ENCODE peak calls at places on chromosomes 6 and 20, in ten cellular contexts. One of them, this sample, is unnamed. For H3K27me3, the result is how much of the 10 kb centered on the place peaks cover.

GRCh38 chr20:48841861-48842529 is 14.2 kb upstream of the PREX1 start:
- DNase-seq in hepatocyte: no peak
- DNase-seq in bronchial epithelial cell: peak
- DNase-seq in endodermal cell: no peak
- DNase-seq in naive thymus-derived CD4-positive, alpha-beta T cell: no peak
- DNase-seq in PC-3: peak
- DNase-seq in GM23248: peak
- DNase-seq in IMR-90: peak
- DNase-seq in mammary epithelial cell: peak
- DNase-seq in left ventricle myocardium inferior: no peak
- DNase-seq in this sample: peak

GRCh38 chr6:141618180-141618581 is 514.5 kb upstream of the GJE1 start:
- DNase-seq in hepatocyte: no peak
- DNase-seq in bronchial epithelial cell: no peak
- DNase-seq in endodermal cell: no peak
- DNase-seq in naive thymus-derived CD4-positive, alpha-beta T cell: no peak
- DNase-seq in PC-3: no peak
- DNase-seq in GM23248: no peak
- DNase-seq in IMR-90: no peak
- DNase-seq in mammary epithelial cell: no peak
- DNase-seq in left ventricle myocardium inferior: peak
- DNase-seq in this sample: no peak

GRCh38 chr6:141316236-141316635 is 816.5 kb upstream of the GJE1 start:
- DNase-seq in hepatocyte: no peak
- DNase-seq in bronchial epithelial cell: no peak
- DNase-seq in endodermal cell: no peak
- DNase-seq in naive thymus-derived CD4-positive, alpha-beta T cell: no peak
- DNase-seq in PC-3: no peak
- DNase-seq in GM23248: no peak
- DNase-seq in IMR-90: no peak
- DNase-seq in mammary epithelial cell: no peak
- DNase-seq in left ventricle myocardium inferior: no peak
- DNase-seq in this sample: peak

GRCh38 chr20:46056970-46057855 is 28.2 kb downstream of the SLC12A5 start:
- DNase-seq in hepatocyte: peak
- DNase-seq in bronchial epithelial cell: no peak
- DNase-seq in endodermal cell: peak
- DNase-seq in naive thymus-derived CD4-positive, alpha-beta T cell: no peak
- DNase-seq in PC-3: no peak
- DNase-seq in GM23248: peak
- DNase-seq in IMR-90: peak
- DNase-seq in mammary epithelial cell: peak
- DNase-seq in left ventricle myocardium inferior: peak
- DNase-seq in this sample: no peak

GRCh38 chr20:58891076-58891685 is 38.7 kb downstream of the GNAS start:
- DNase-seq in hepatocyte: peak
- DNase-seq in bronchial epithelial cell: no peak
- DNase-seq in endodermal cell: peak
- DNase-seq in naive thymus-derived CD4-positive, alpha-beta T cell: peak
- DNase-seq in PC-3: peak
- DNase-seq in GM23248: peak
- DNase-seq in IMR-90: peak
- DNase-seq in mammary epithelial cell: peak
- DNase-seq in left ventricle myocardium inferior: peak
- DNase-seq in this sample: peak

GRCh38 chr6:108559884-108560462 is 744 bp upstream of the FOXO3 start:
- DNase-seq in hepatocyte: peak
- DNase-seq in bronchial epithelial cell: peak
- DNase-seq in endodermal cell: peak
- DNase-seq in naive thymus-derived CD4-positive, alpha-beta T cell: peak
- DNase-seq in PC-3: peak
- DNase-seq in GM23248: peak
- DNase-seq in IMR-90: peak
- DNase-seq in mammary epithelial cell: peak
- DNase-seq in left ventricle myocardium inferior: no peak
- DNase-seq in this sample: peak

GRCh38 chr6:140153703-140154102 is 779.3 kb upstream of the CITED2 start:
- DNase-seq in hepatocyte: no peak
- DNase-seq in bronchial epithelial cell: no peak
- DNase-seq in endodermal cell: no peak
- DNase-seq in naive thymus-derived CD4-positive, alpha-beta T cell: no peak
- DNase-seq in PC-3: no peak
- DNase-seq in GM23248: no peak
- DNase-seq in IMR-90: peak
- DNase-seq in mammary epithelial cell: peak
- DNase-seq in left ventricle myocardium inferior: no peak
- DNase-seq in this sample: no peak

GRCh38 chr20:62675156-62675871 is 33.0 kb downstream of the SLCO4A1 start:
- DNase-seq in hepatocyte: no peak
- DNase-seq in bronchial epithelial cell: no peak
- DNase-seq in endodermal cell: no peak
- DNase-seq in naive thymus-derived CD4-positive, alpha-beta T cell: no peak
- DNase-seq in PC-3: peak
- DNase-seq in GM23248: peak
- DNase-seq in IMR-90: no peak
- DNase-seq in mammary epithelial cell: no peak
- DNase-seq in left ventricle myocardium inferior: no peak
- DNase-seq in this sample: no peak

GRCh38 chr6:149931501-149931900 is 8.6 kb upstream of the RAET1G start:
- DNase-seq in hepatocyte: no peak
- DNase-seq in bronchial epithelial cell: no peak
- DNase-seq in endodermal cell: no peak
- DNase-seq in naive thymus-derived CD4-positive, alpha-beta T cell: no peak
- DNase-seq in PC-3: no peak
- DNase-seq in GM23248: no peak
- DNase-seq in IMR-90: no peak
- DNase-seq in mammary epithelial cell: no peak
- DNase-seq in left ventricle myocardium inferior: no peak
- DNase-seq in this sample: no peak

GRCh38 chr6:5840742-5841141 is 166.0 kb downstream of the NRN1 start:
- DNase-seq in hepatocyte: peak
- DNase-seq in bronchial epithelial cell: no peak
- DNase-seq in endodermal cell: no peak
- DNase-seq in naive thymus-derived CD4-positive, alpha-beta T cell: no peak
- DNase-seq in PC-3: no peak
- DNase-seq in GM23248: no peak
- DNase-seq in IMR-90: no peak
- DNase-seq in mammary epithelial cell: no peak
- DNase-seq in left ventricle myocardium inferior: no peak
- DNase-seq in this sample: no peak

GRCh38 chr6:20947977-20948376 is 413.7 kb downstream of the CDKAL1 start:
- DNase-seq in hepatocyte: no peak
- DNase-seq in bronchial epithelial cell: no peak
- DNase-seq in endodermal cell: no peak
- DNase-seq in naive thymus-derived CD4-positive, alpha-beta T cell: no peak
- DNase-seq in PC-3: no peak
- DNase-seq in GM23248: no peak
- DNase-seq in IMR-90: no peak
- DNase-seq in mammary epithelial cell: no peak
- DNase-seq in left ventricle myocardium inferior: no peak
- DNase-seq in this sample: no peak

GRCh38 chr6:132830236-132830799 is 15.9 kb downstream of the RPS12 start:
- DNase-seq in hepatocyte: peak
- DNase-seq in bronchial epithelial cell: peak
- DNase-seq in endodermal cell: no peak
- DNase-seq in naive thymus-derived CD4-positive, alpha-beta T cell: no peak
- DNase-seq in PC-3: peak
- DNase-seq in GM23248: peak
- DNase-seq in IMR-90: peak
- DNase-seq in mammary epithelial cell: no peak
- DNase-seq in left ventricle myocardium inferior: no peak
- DNase-seq in this sample: no peak

GRCh38 chr20:58407201-58407873 is 18.3 kb downstream of the VAPB start:
- DNase-seq in hepatocyte: no peak
- DNase-seq in bronchial epithelial cell: peak
- DNase-seq in endodermal cell: no peak
- DNase-seq in naive thymus-derived CD4-positive, alpha-beta T cell: no peak
- DNase-seq in PC-3: peak
- DNase-seq in GM23248: peak
- DNase-seq in IMR-90: peak
- DNase-seq in mammary epithelial cell: peak
- DNase-seq in left ventricle myocardium inferior: no peak
- DNase-seq in this sample: no peak

GRCh38 chr6:87029711-87030314 is 65.1 kb downstream of the CGA start:
- DNase-seq in hepatocyte: peak
- DNase-seq in bronchial epithelial cell: peak
- DNase-seq in endodermal cell: no peak
- DNase-seq in naive thymus-derived CD4-positive, alpha-beta T cell: peak
- DNase-seq in PC-3: peak
- DNase-seq in GM23248: peak
- DNase-seq in IMR-90: peak
- DNase-seq in mammary epithelial cell: peak
- DNase-seq in left ventricle myocardium inferior: no peak
- DNase-seq in this sample: peak

DNA sequence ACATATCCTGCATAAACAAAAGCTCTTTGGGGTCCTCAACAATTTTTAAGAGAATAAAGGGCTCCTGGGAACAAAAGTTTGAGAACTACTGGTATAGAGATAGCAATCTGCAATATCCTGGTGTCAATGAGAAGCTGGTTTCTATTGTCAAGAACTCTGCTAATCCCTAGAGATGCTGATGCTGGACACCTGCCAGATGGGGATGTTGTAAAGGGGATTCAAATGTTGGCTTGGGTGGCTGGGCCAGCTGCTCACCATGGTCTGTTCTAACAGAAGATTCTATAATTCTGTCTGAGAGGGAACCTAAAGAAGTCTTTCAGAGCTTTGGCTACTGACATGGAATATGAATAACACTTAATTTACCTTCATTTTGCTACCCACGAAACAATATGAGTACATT is 137.8 kb downstream of the BTBD9 start:
- DNase-seq in hepatocyte: no peak
- DNase-seq in bronchial epithelial cell: no peak
- DNase-seq in endodermal cell: no peak
- DNase-seq in naive thymus-derived CD4-positive, alpha-beta T cell: no peak
- DNase-seq in PC-3: no peak
- DNase-seq in GM23248: no peak
- DNase-seq in IMR-90: no peak
- DNase-seq in mammary epithelial cell: no peak
- DNase-seq in left ventricle myocardium inferior: no peak
- DNase-seq in this sample: no peak
- H3K27me3 ChIP-seq in hepatocyte: under half
- H3K27me3 ChIP-seq in bronchial epithelial cell: under half
- H3K27me3 ChIP-seq in endodermal cell: under half
- H3K27me3 ChIP-seq in naive thymus-derived CD4-positive, alpha-beta T cell: under half
- H3K27me3 ChIP-seq in PC-3: under half
- H3K27me3 ChIP-seq in GM23248: under half
- H3K27me3 ChIP-seq in IMR-90: under half
- H3K27me3 ChIP-seq in mammary epithelial cell: under half
- H3K27me3 ChIP-seq in left ventricle myocardium inferior: under half
- H3K27me3 ChIP-seq in this sample: under half

GRCh38 chr6:137473651-137474050 is 20.5 kb downstream of the OLIG3 start:
- DNase-seq in hepatocyte: no peak
- DNase-seq in bronchial epithelial cell: no peak
- DNase-seq in endodermal cell: no peak
- DNase-seq in naive thymus-derived CD4-positive, alpha-beta T cell: no peak
- DNase-seq in PC-3: no peak
- DNase-seq in GM23248: no peak
- DNase-seq in IMR-90: no peak
- DNase-seq in mammary epithelial cell: no peak
- DNase-seq in left ventricle myocardium inferior: no peak
- DNase-seq in this sample: no peak
- H3K27me3 ChIP-seq in hepatocyte: under half
- H3K27me3 ChIP-seq in bronchial epithelial cell: under half
- H3K27me3 ChIP-seq in endodermal cell: under half
- H3K27me3 ChIP-seq in naive thymus-derived CD4-positive, alpha-beta T cell: under half
- H3K27me3 ChIP-seq in PC-3: half or more
- H3K27me3 ChIP-seq in GM23248: under half
- H3K27me3 ChIP-seq in IMR-90: under half
- H3K27me3 ChIP-seq in mammary epithelial cell: under half
- H3K27me3 ChIP-seq in left ventricle myocardium inferior: half or more
- H3K27me3 ChIP-seq in this sample: under half

DNA sequence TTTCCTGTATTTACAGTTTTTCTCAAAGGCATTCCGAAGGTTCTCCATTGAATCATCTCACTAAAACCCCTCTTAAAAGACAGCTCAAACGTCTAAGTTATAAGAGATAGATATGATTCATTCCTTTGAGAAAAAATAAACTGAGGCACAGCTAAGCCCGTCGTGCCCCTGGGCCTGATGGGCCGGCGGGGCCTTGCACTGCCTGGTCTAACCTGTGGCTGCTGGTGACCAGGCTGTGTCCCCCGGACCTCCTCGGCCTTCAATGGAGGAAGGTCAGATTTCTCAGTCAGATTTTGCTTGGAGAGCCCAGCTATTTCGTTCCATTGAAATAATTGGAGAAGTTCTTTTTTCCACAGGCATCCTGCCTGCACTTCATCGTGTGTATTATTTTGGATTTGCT is 11.3 kb upstream of the FOXC1 start:
- DNase-seq in hepatocyte: no peak
- DNase-seq in bronchial epithelial cell: no peak
- DNase-seq in endodermal cell: no peak
- DNase-seq in naive thymus-derived CD4-positive, alpha-beta T cell: no peak
- DNase-seq in PC-3: no peak
- DNase-seq in GM23248: no peak
- DNase-seq in IMR-90: no peak
- DNase-seq in mammary epithelial cell: no peak
- DNase-seq in left ventricle myocardium inferior: no peak
- DNase-seq in this sample: no peak
- H3K27me3 ChIP-seq in hepatocyte: under half
- H3K27me3 ChIP-seq in bronchial epithelial cell: under half
- H3K27me3 ChIP-seq in endodermal cell: under half
- H3K27me3 ChIP-seq in naive thymus-derived CD4-positive, alpha-beta T cell: under half
- H3K27me3 ChIP-seq in PC-3: under half
- H3K27me3 ChIP-seq in GM23248: under half
- H3K27me3 ChIP-seq in IMR-90: under half
- H3K27me3 ChIP-seq in mammary epithelial cell: under half
- H3K27me3 ChIP-seq in left ventricle myocardium inferior: half or more
- H3K27me3 ChIP-seq in this sample: under half

GRCh38 chr6:137471951-137472350 is 22.2 kb downstream of the OLIG3 start:
- DNase-seq in hepatocyte: no peak
- DNase-seq in bronchial epithelial cell: no peak
- DNase-seq in endodermal cell: no peak
- DNase-seq in naive thymus-derived CD4-positive, alpha-beta T cell: no peak
- DNase-seq in PC-3: no peak
- DNase-seq in GM23248: no peak
- DNase-seq in IMR-90: no peak
- DNase-seq in mammary epithelial cell: no peak
- DNase-seq in left ventricle myocardium inferior: no peak
- DNase-seq in this sample: no peak

GRCh38 chr6:137471497-137471896 is 22.7 kb downstream of the OLIG3 start:
- DNase-seq in hepatocyte: no peak
- DNase-seq in bronchial epithelial cell: no peak
- DNase-seq in endodermal cell: no peak
- DNase-seq in naive thymus-derived CD4-positive, alpha-beta T cell: no peak
- DNase-seq in PC-3: no peak
- DNase-seq in GM23248: no peak
- DNase-seq in IMR-90: no peak
- DNase-seq in mammary epithelial cell: no peak
- DNase-seq in left ventricle myocardium inferior: no peak
- DNase-seq in this sample: no peak

GRCh38 chr6:137467211-137467610 is 27.0 kb downstream of the OLIG3 start:
- DNase-seq in hepatocyte: no peak
- DNase-seq in bronchial epithelial cell: no peak
- DNase-seq in endodermal cell: no peak
- DNase-seq in naive thymus-derived CD4-positive, alpha-beta T cell: no peak
- DNase-seq in PC-3: no peak
- DNase-seq in GM23248: no peak
- DNase-seq in IMR-90: no peak
- DNase-seq in mammary epithelial cell: no peak
- DNase-seq in left ventricle myocardium inferior: no peak
- DNase-seq in this sample: no peak

GRCh38 chr6:137475103-137475502 is 19.1 kb downstream of the OLIG3 start:
- DNase-seq in hepatocyte: no peak
- DNase-seq in bronchial epithelial cell: no peak
- DNase-seq in endodermal cell: peak
- DNase-seq in naive thymus-derived CD4-positive, alpha-beta T cell: no peak
- DNase-seq in PC-3: no peak
- DNase-seq in GM23248: no peak
- DNase-seq in IMR-90: no peak
- DNase-seq in mammary epithelial cell: no peak
- DNase-seq in left ventricle myocardium inferior: no peak
- DNase-seq in this sample: no peak

GRCh38 chr6:137472738-137473137 is 21.5 kb downstream of the OLIG3 start:
- DNase-seq in hepatocyte: no peak
- DNase-seq in bronchial epithelial cell: no peak
- DNase-seq in endodermal cell: no peak
- DNase-seq in naive thymus-derived CD4-positive, alpha-beta T cell: no peak
- DNase-seq in PC-3: no peak
- DNase-seq in GM23248: no peak
- DNase-seq in IMR-90: no peak
- DNase-seq in mammary epithelial cell: no peak
- DNase-seq in left ventricle myocardium inferior: no peak
- DNase-seq in this sample: no peak
- H3K27me3 ChIP-seq in hepatocyte: under half
- H3K27me3 ChIP-seq in bronchial epithelial cell: under half
- H3K27me3 ChIP-seq in endodermal cell: under half
- H3K27me3 ChIP-seq in naive thymus-derived CD4-positive, alpha-beta T cell: under half
- H3K27me3 ChIP-seq in PC-3: half or more
- H3K27me3 ChIP-seq in GM23248: under half
- H3K27me3 ChIP-seq in IMR-90: under half
- H3K27me3 ChIP-seq in mammary epithelial cell: under half
- H3K27me3 ChIP-seq in left ventricle myocardium inferior: half or more
- H3K27me3 ChIP-seq in this sample: under half